ENCODE peak calls at places on chromosomes 2 and 18, in four cellular contexts. One of them, this sample, is unnamed.

GRCh38 chr18:35513181-35513932 is 15.6 kb upstream of the INO80C start:
- DNase-seq in MCF 10A: peak; percentile 86
- DNase-seq in activated naive CD8-positive, alpha-beta T cell treated with anti-CD3 and anti-CD28 coated beads for 36 hours: no peak
- DNase-seq in NCI-H774: no peak
- DNase-seq in this sample: peak; percentile 45

GRCh38 chr2:239548491-239548890 is 147.7 kb upstream of the HDAC4 start:
- DNase-seq in MCF 10A: peak; percentile 78
- DNase-seq in activated naive CD8-positive, alpha-beta T cell treated with anti-CD3 and anti-CD28 coated beads for 36 hours: peak; percentile 81
- DNase-seq in NCI-H774: no peak
- DNase-seq in this sample: no peak

GRCh38 chr2:132901661-132902060 is 231.7 kb upstream of the LYPD1 start:
- DNase-seq in MCF 10A: no peak
- DNase-seq in activated naive CD8-positive, alpha-beta T cell treated with anti-CD3 and anti-CD28 coated beads for 36 hours: no peak
- DNase-seq in NCI-H774: no peak
- DNase-seq in this sample: no peak

GRCh38 chr2:105768176-105768575 is 23.5 kb downstream of the NCK2 start:
- DNase-seq in MCF 10A: no peak
- DNase-seq in activated naive CD8-positive, alpha-beta T cell treated with anti-CD3 and anti-CD28 coated beads for 36 hours: no peak
- DNase-seq in NCI-H774: no peak
- DNase-seq in this sample: no peak

GRCh38 chr2:62459106-62459505 is 46.9 kb downstream of the TMEM17 start:
- DNase-seq in MCF 10A: no peak
- DNase-seq in activated naive CD8-positive, alpha-beta T cell treated with anti-CD3 and anti-CD28 coated beads for 36 hours: no peak
- DNase-seq in NCI-H774: no peak
- DNase-seq in this sample: no peak

GRCh38 chr18:54206447-54206846 is 18.0 kb downstream of the MBD2 start:
- DNase-seq in MCF 10A: no peak
- DNase-seq in activated naive CD8-positive, alpha-beta T cell treated with anti-CD3 and anti-CD28 coated beads for 36 hours: no peak
- DNase-seq in NCI-H774: no peak
- DNase-seq in this sample: no peak

GRCh38 chr18:35131387-35132283 is 90.4 kb downstream of the MAPRE2 start:
- DNase-seq in MCF 10A: peak; percentile 24
- DNase-seq in activated naive CD8-positive, alpha-beta T cell treated with anti-CD3 and anti-CD28 coated beads for 36 hours: no peak
- DNase-seq in NCI-H774: no peak
- DNase-seq in this sample: no peak

GRCh38 chr2:181810823-181811695 is 80.5 kb upstream of the ITPRID2 start:
- DNase-seq in MCF 10A: peak; percentile 97
- DNase-seq in activated naive CD8-positive, alpha-beta T cell treated with anti-CD3 and anti-CD28 coated beads for 36 hours: no peak
- DNase-seq in NCI-H774: peak; percentile 59
- DNase-seq in this sample: no peak

GRCh38 chr2:26756337-26756736 is 7.7 kb upstream of the SLC35F6 start:
- DNase-seq in MCF 10A: no peak
- DNase-seq in activated naive CD8-positive, alpha-beta T cell treated with anti-CD3 and anti-CD28 coated beads for 36 hours: no peak
- DNase-seq in NCI-H774: no peak
- DNase-seq in this sample: no peak

GRCh38 chr2:159209341-159210306 is 76.9 kb downstream of the WDSUB1 start:
- DNase-seq in MCF 10A: no peak
- DNase-seq in activated naive CD8-positive, alpha-beta T cell treated with anti-CD3 and anti-CD28 coated beads for 36 hours: no peak
- DNase-seq in NCI-H774: no peak
- DNase-seq in this sample: no peak

GRCh38 chr2:37670378-37671012 is 947 bp downstream of the CDC42EP3 start:
- DNase-seq in MCF 10A: no peak
- DNase-seq in activated naive CD8-positive, alpha-beta T cell treated with anti-CD3 and anti-CD28 coated beads for 36 hours: no peak
- DNase-seq in NCI-H774: no peak
- DNase-seq in this sample: peak; percentile 23

GRCh38 chr2:50143822-50144575 is 887.9 kb downstream of the NRXN1 start:
- DNase-seq in MCF 10A: peak; percentile 63
- DNase-seq in activated naive CD8-positive, alpha-beta T cell treated with anti-CD3 and anti-CD28 coated beads for 36 hours: peak; percentile 0
- DNase-seq in NCI-H774: peak; percentile 70
- DNase-seq in this sample: no peak

GRCh38 chr18:54393648-54394294 is 36.1 kb downstream of the C18orf54 start:
- DNase-seq in MCF 10A: no peak
- DNase-seq in activated naive CD8-positive, alpha-beta T cell treated with anti-CD3 and anti-CD28 coated beads for 36 hours: no peak
- DNase-seq in NCI-H774: no peak
- DNase-seq in this sample: no peak

GRCh38 chr2:39377226-39377939 is 59.7 kb downstream of the MAP4K3 start:
- DNase-seq in MCF 10A: no peak
- DNase-seq in activated naive CD8-positive, alpha-beta T cell treated with anti-CD3 and anti-CD28 coated beads for 36 hours: peak; percentile 30
- DNase-seq in NCI-H774: no peak
- DNase-seq in this sample: no peak

GRCh38 chr2:69694894-69695849 is 46.8 kb upstream of the ANXA4 start:
- DNase-seq in MCF 10A: peak; percentile 30
- DNase-seq in activated naive CD8-positive, alpha-beta T cell treated with anti-CD3 and anti-CD28 coated beads for 36 hours: no peak
- DNase-seq in NCI-H774: no peak
- DNase-seq in this sample: no peak

GRCh38 chr2:3627500-3628100 is 30.4 kb upstream of the ALLC start:
- DNase-seq in MCF 10A: no peak
- DNase-seq in activated naive CD8-positive, alpha-beta T cell treated with anti-CD3 and anti-CD28 coated beads for 36 hours: no peak
- DNase-seq in NCI-H774: no peak
- DNase-seq in this sample: peak; percentile 3

GRCh38 chr2:26470601-26471260 is 7.2 kb downstream of the OTOF start:
- DNase-seq in MCF 10A: no peak
- DNase-seq in activated naive CD8-positive, alpha-beta T cell treated with anti-CD3 and anti-CD28 coated beads for 36 hours: no peak
- DNase-seq in NCI-H774: no peak
- DNase-seq in this sample: no peak

GRCh38 chr2:85503168-85503610 is 35.8 kb upstream of the MAT2A start:
- DNase-seq in MCF 10A: peak; percentile 43
- DNase-seq in activated naive CD8-positive, alpha-beta T cell treated with anti-CD3 and anti-CD28 coated beads for 36 hours: no peak
- DNase-seq in NCI-H774: no peak
- DNase-seq in this sample: no peak

GRCh38 chr2:240411261-240412160 is 24.0 kb upstream of the GPC1 start:
- DNase-seq in MCF 10A: no peak
- DNase-seq in activated naive CD8-positive, alpha-beta T cell treated with anti-CD3 and anti-CD28 coated beads for 36 hours: no peak
- DNase-seq in NCI-H774: no peak
- DNase-seq in this sample: no peak

GRCh38 chr2:194002699-194003368 is 1654.2 kb upstream of the SLC39A10 start:
- DNase-seq in MCF 10A: no peak
- DNase-seq in activated naive CD8-positive, alpha-beta T cell treated with anti-CD3 and anti-CD28 coated beads for 36 hours: no peak
- DNase-seq in NCI-H774: no peak
- DNase-seq in this sample: no peak

GRCh38 chr18:79584491-79585394 is 94.9 kb upstream of the CTDP1 start:
- DNase-seq in MCF 10A: no peak
- DNase-seq in activated naive CD8-positive, alpha-beta T cell treated with anti-CD3 and anti-CD28 coated beads for 36 hours: no peak
- DNase-seq in NCI-H774: no peak
- DNase-seq in this sample: no peak

GRCh38 chr2:112812318-112813042 is 24.1 kb downstream of the IL1B start:
- DNase-seq in MCF 10A: peak; percentile 59
- DNase-seq in activated naive CD8-positive, alpha-beta T cell treated with anti-CD3 and anti-CD28 coated beads for 36 hours: no peak
- DNase-seq in NCI-H774: no peak
- DNase-seq in this sample: no peak

GRCh38 chr18:46559946-46560670 is 96.9 kb downstream of the LOXHD1 start:
- DNase-seq in MCF 10A: no peak
- DNase-seq in activated naive CD8-positive, alpha-beta T cell treated with anti-CD3 and anti-CD28 coated beads for 36 hours: no peak
- DNase-seq in NCI-H774: no peak
- DNase-seq in this sample: no peak

GRCh38 chr18:7447629-7448028 is 119.5 kb upstream of the PTPRM start:
- DNase-seq in MCF 10A: peak; percentile 29
- DNase-seq in activated naive CD8-positive, alpha-beta T cell treated with anti-CD3 and anti-CD28 coated beads for 36 hours: no peak
- DNase-seq in NCI-H774: no peak
- DNase-seq in this sample: no peak

GRCh38 chr2:128288781-128289180 is 29.9 kb downstream of the HS6ST1 start:
- DNase-seq in MCF 10A: no peak
- DNase-seq in activated naive CD8-positive, alpha-beta T cell treated with anti-CD3 and anti-CD28 coated beads for 36 hours: no peak
- DNase-seq in NCI-H774: no peak
- DNase-seq in this sample: no peak

GRCh38 chr2:84816426-84817026 is 64.4 kb downstream of the TRABD2A start:
- DNase-seq in MCF 10A: no peak
- DNase-seq in activated naive CD8-positive, alpha-beta T cell treated with anti-CD3 and anti-CD28 coated beads for 36 hours: no peak
- DNase-seq in NCI-H774: no peak
- DNase-seq in this sample: no peak

GRCh38 chr18:24268784-24269550 is 128.7 kb downstream of the OSBPL1A start:
- DNase-seq in MCF 10A: no peak
- DNase-seq in activated naive CD8-positive, alpha-beta T cell treated with anti-CD3 and anti-CD28 coated beads for 36 hours: no peak
- DNase-seq in NCI-H774: no peak
- DNase-seq in this sample: no peak

GRCh38 chr2:106534471-106534870 is 47.3 kb downstream of the CD8B2 start:
- DNase-seq in MCF 10A: no peak
- DNase-seq in activated naive CD8-positive, alpha-beta T cell treated with anti-CD3 and anti-CD28 coated beads for 36 hours: no peak
- DNase-seq in NCI-H774: no peak
- DNase-seq in this sample: no peak

GRCh38 chr2:181058378-181059269 is 78.2 kb downstream of the UBE2E3 start:
- DNase-seq in MCF 10A: peak; percentile 53
- DNase-seq in activated naive CD8-positive, alpha-beta T cell treated with anti-CD3 and anti-CD28 coated beads for 36 hours: no peak
- DNase-seq in NCI-H774: peak; percentile 41
- DNase-seq in this sample: no peak

GRCh38 chr18:75173125-75173432 is 35.9 kb downstream of the PTGR3 start:
- DNase-seq in MCF 10A: no peak
- DNase-seq in activated naive CD8-positive, alpha-beta T cell treated with anti-CD3 and anti-CD28 coated beads for 36 hours: no peak
- DNase-seq in NCI-H774: no peak
- DNase-seq in this sample: no peak

GRCh38 chr18:36536426-36536825 is 238.9 kb downstream of the FHOD3 start:
- DNase-seq in MCF 10A: no peak
- DNase-seq in activated naive CD8-positive, alpha-beta T cell treated with anti-CD3 and anti-CD28 coated beads for 36 hours: no peak
- DNase-seq in NCI-H774: no peak
- DNase-seq in this sample: no peak

GRCh38 chr18:44599409-44599808 is 81.3 kb upstream of the SETBP1 start:
- DNase-seq in MCF 10A: peak; percentile 52
- DNase-seq in activated naive CD8-positive, alpha-beta T cell treated with anti-CD3 and anti-CD28 coated beads for 36 hours: no peak
- DNase-seq in NCI-H774: no peak
- DNase-seq in this sample: peak; percentile 26

This sample was measured in heart right ventricle.